ENCODE peak calls at places on chromosome 6, in four cellular contexts. L, Q, A and N are unnamed samples.

GRCh38 chr6:144279484-144280150 is 5.5 kb upstream of the UTRN start:
- DNase-seq in L (no peak), Q (no peak), A (no peak), N (no peak)

GRCh38 chr6:26349964-26350857 is 14.8 kb upstream of the BTN3A2 start:
- DNase-seq in L (no peak), A (no peak), Q (no peak), N (no peak)

GRCh38 chr6:139539852-139540251 is 165.4 kb upstream of the CITED2 start:
- DNase-seq in A (peak), Q (no peak), L (peak), N (no peak)

GRCh38 chr6:157267109-157267611 is 56.2 kb downstream of the TMEM242 start:
- DNase-seq in A (no peak), Q (no peak), L (no peak), N (no peak)

GRCh38 chr6:99434702-99435530 is 9.8 kb upstream of the PNISR start:
- DNase-seq in A (peak), L (no peak), Q (no peak), N (peak)

GRCh38 chr6:1527098-1527497 is 82.6 kb upstream of the FOXC1 start:
- DNase-seq in L (peak), A (no peak), Q (no peak), N (no peak)

GRCh38 chr6:121430514-121431460 is 4.7 kb upstream of the GJA1 start:
- DNase-seq in L (no peak), A (peak), Q (no peak), N (peak)

GRCh38 chr6:45229416-45229815 is 98.7 kb upstream of the RUNX2 start:
- DNase-seq in A (no peak), Q (no peak), L (no peak), N (no peak)

GRCh38 chr6:31058128-31058894 is 48.0 kb downstream of the MUC22 start:
- DNase-seq in A (peak), Q (no peak), L (no peak), N (peak)

GRCh38 chr6:42104807-42105713 is 37.4 kb downstream of the C6orf132 start:
- DNase-seq in A (no peak), L (no peak), Q (no peak), N (no peak)

GRCh38 chr6:3751019-3751729 is at the start of gene PXDC1:
- DNase-seq in A (no peak), L (no peak), Q (no peak), N (peak)

GRCh38 chr6:3752538-3753227 is 1.2 kb upstream of the PXDC1 start:
- DNase-seq in Q (no peak), L (no peak), A (no peak), N (no peak)

GRCh38 chr6:3750324-3751018 is 1.0 kb downstream of the PXDC1 start:
- DNase-seq in A (no peak), Q (no peak), L (no peak), N (no peak)

GRCh38 chr6:3753228-3753795 is 1.8 kb upstream of the PXDC1 start:
- DNase-seq in A (no peak), L (no peak), Q (no peak), N (peak)

GRCh38 chr6:3751730-3752537 is 421 bp upstream of the PXDC1 start:
- DNase-seq in A (peak), Q (no peak), L (no peak), N (peak)
- TF ChIP-seq JUND in A (no peak), Q (no peak), L (no peak), N (no peak)

GRCh38 chr6:130313206-130313605 is 52.6 kb upstream of the TMEM200A start:
- DNase-seq in A (peak), Q (no peak), L (no peak), N (no peak)

GRCh38 chr6:130303436-130303835 is 62.4 kb upstream of the TMEM200A start:
- DNase-seq in Q (no peak), A (no peak), L (no peak), N (no peak)

GRCh38 chr6:130306377-130306776 is 59.4 kb upstream of the TMEM200A start:
- DNase-seq in Q (no peak), L (no peak), A (no peak), N (no peak)

GRCh38 chr6:130309028-130309427 is 56.8 kb upstream of the TMEM200A start:
- DNase-seq in A (no peak), L (no peak), Q (no peak), N (no peak)

DNA sequence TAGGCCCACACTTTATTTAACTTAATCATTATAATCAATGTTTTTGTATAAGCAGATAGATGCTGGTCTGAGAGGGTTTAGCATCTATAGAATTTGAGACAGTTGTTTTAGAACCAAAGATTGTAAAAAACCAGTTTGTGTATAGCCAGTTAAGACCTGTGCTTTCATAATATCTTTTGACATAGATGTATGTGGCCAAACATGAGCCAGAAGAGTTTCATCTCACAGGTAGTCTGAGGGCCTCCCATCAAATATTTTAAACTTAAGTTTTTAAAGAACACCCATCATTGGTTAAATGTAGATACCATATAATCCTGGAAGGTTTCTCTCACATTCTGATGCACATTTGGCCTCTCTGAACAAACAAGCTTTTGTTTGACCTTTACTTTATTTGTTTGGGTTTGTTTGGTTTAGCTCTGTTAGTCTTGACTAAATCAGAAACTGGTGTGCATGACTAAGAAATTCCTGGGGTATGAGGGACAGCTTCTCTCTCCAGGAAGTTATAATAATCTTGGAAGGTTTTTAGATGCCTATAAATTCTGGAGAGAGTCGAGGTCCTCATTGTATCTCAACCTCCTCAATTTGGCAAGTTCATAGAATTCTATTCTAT is 58.0 kb upstream of the TMEM200A start:
- DNase-seq in L (no peak), A (no peak), Q (no peak), N (peak)
- TF ChIP-seq JUND in L (no peak), A (peak), Q (no peak), N (no peak)

GRCh38 chr6:47076422-47077344 is 34.6 kb upstream of the ADGRF1 start:
- DNase-seq in Q (no peak), A (no peak), L (no peak), N (no peak)
- TF ChIP-seq JUND in Q (no peak), A (no peak), L (no peak), N (no peak)

GRCh38 chr6:6405997-6406699 is 85.7 kb upstream of the F13A1 start:
- DNase-seq in A (no peak), Q (no peak), L (no peak), N (no peak)

GRCh38 chr6:6397842-6398241 is 77.4 kb upstream of the F13A1 start:
- DNase-seq in A (no peak), Q (no peak), L (no peak), N (no peak)

GRCh38 chr6:6405031-6405430 is 84.6 kb upstream of the F13A1 start:
- DNase-seq in Q (no peak), L (no peak), A (no peak), N (no peak)

GRCh38 chr6:6399568-6399967 is 79.1 kb upstream of the F13A1 start:
- DNase-seq in Q (no peak), A (no peak), L (no peak), N (no peak)

GRCh38 chr6:6401401-6401800 is 80.9 kb upstream of the F13A1 start:
- DNase-seq in A (no peak), L (no peak), Q (no peak), N (no peak)
- TF ChIP-seq JUND in A (no peak), L (no peak), Q (no peak), N (no peak)

GRCh38 chr6:137690029-137690428 is 177.0 kb upstream of the TNFAIP3 start:
- DNase-seq in A (no peak), L (no peak), Q (no peak), N (no peak)

GRCh38 chr6:137693737-137694136 is 173.3 kb upstream of the TNFAIP3 start:
- DNase-seq in Q (no peak), L (no peak), A (no peak), N (no peak)

GRCh38 chr6:137692308-137692707 is 174.8 kb upstream of the TNFAIP3 start:
- DNase-seq in A (no peak), L (no peak), Q (no peak), N (no peak)

GRCh38 chr6:137690721-137691120 is 176.3 kb upstream of the TNFAIP3 start:
- DNase-seq in A (no peak), Q (no peak), L (no peak), N (no peak)

GRCh38 chr6:137692806-137693205 is 174.3 kb upstream of the TNFAIP3 start:
- DNase-seq in L (no peak), A (no peak), Q (no peak), N (no peak)
- TF ChIP-seq JUND in L (no peak), A (no peak), Q (no peak), N (no peak)

GRCh38 chr6:136562211-136562610 is 12.0 kb upstream of the MAP7 start:
- DNase-seq in L (no peak), Q (no peak), A (no peak), N (no peak)
- TF ChIP-seq JUND in L (no peak), Q (no peak), A (no peak), N (no peak)